ENCODE peak calls at places on chromosomes 13 and 19, in nine cellular contexts. B, Q, F, S, J, N, Y, Z and A are unnamed samples.

GRCh38 chr19:13208131-13208963 is 58.1 kb downstream of the IER2 start:
- DNase-seq in Q (peak), F (peak), Z (peak), S (no peak), B (peak), J (peak), N (no peak), Y (no peak), A (peak)

GRCh38 chr13:56670563-56670962 is 470.2 kb upstream of the PRR20A start:
- DNase-seq in Z (no peak), J (no peak), B (no peak), N (no peak), Q (no peak), Y (no peak), S (no peak), F (no peak), A (no peak)

GRCh38 chr13:113437408-113438010 is 15.8 kb downstream of the ADPRHL1 start:
- DNase-seq in Q (no peak), N (no peak), Z (no peak), B (peak), F (no peak), Y (no peak), J (no peak), S (no peak), A (no peak)

GRCh38 chr13:46555722-46556121 is 2.8 kb downstream of the LRCH1 start:
- DNase-seq in J (no peak), F (no peak), Y (no peak), N (no peak), Q (no peak), B (no peak), S (no peak), Z (no peak), A (no peak)

GRCh38 chr13:22642088-22642487 is 538.7 kb upstream of the SGCG start:
- DNase-seq in F (no peak), Y (no peak), B (no peak), Z (no peak), J (no peak), Q (no peak), N (no peak), S (no peak), A (no peak)

GRCh38 chr13:75402787-75403186 is 79.2 kb downstream of the TBC1D4 start:
- DNase-seq in B (no peak), F (no peak), S (no peak), N (no peak), Y (peak), J (no peak), Z (no peak), Q (no peak), A (peak)

GRCh38 chr19:37931941-37932655 is 25.1 kb downstream of the SIPA1L3 start:
- DNase-seq in Z (peak), J (no peak), B (peak), Y (peak), S (no peak), Q (peak), N (peak), F (peak), A (no peak)

GRCh38 chr19:38537071-38537847 is 80.5 kb downstream of the MAP4K1 start:
- DNase-seq in B (no peak), F (no peak), J (no peak), Y (no peak), N (no peak), S (no peak), Q (no peak), Z (no peak), A (no peak)

GRCh38 chr13:113458218-113459065 is 5.2 kb upstream of the ADPRHL1 start:
- DNase-seq in F (no peak), J (no peak), S (no peak), B (peak), N (no peak), Q (no peak), Y (no peak), Z (no peak), A (peak)

GRCh38 chr13:44267966-44268365 is 105.7 kb upstream of the SERP2 start:
- DNase-seq in N (no peak), B (peak), Z (no peak), S (no peak), F (no peak), Y (no peak), J (no peak), Q (no peak), A (no peak)

GRCh38 chr19:48896191-48896720 is 2.3 kb downstream of the TULP2 start:
- DNase-seq in S (no peak), N (no peak), J (peak), Y (peak), F (peak), B (no peak), Q (peak), Z (peak), A (peak)

GRCh38 chr19:13839938-13840750 is 36.8 kb upstream of the NANOS3 start:
- DNase-seq in F (peak), Z (peak), S (peak), J (peak), N (no peak), B (peak), Q (peak), Y (no peak), A (peak)

GRCh38 chr19:29530549-29531457 is 5.0 kb downstream of the VSTM2B start:
- DNase-seq in N (no peak), J (no peak), S (no peak), Q (no peak), Z (no peak), Y (no peak), F (no peak), B (no peak), A (no peak)

GRCh38 chr19:9146882-9147281 is 6.7 kb downstream of the ZNF317 start:
- DNase-seq in J (no peak), F (no peak), S (no peak), N (no peak), Y (no peak), Q (no peak), B (no peak), Z (no peak), A (no peak)

GRCh38 chr13:109400192-109400591 is 386.2 kb downstream of the IRS2 start:
- DNase-seq in B (no peak), S (no peak), Y (peak), Z (no peak), N (no peak), J (no peak), Q (no peak), F (no peak), A (no peak)

GRCh38 chr13:114071441-114071840 is 61.0 kb downstream of the RASA3 start:
- DNase-seq in Z (no peak), Y (no peak), J (peak), Q (no peak), F (no peak), B (no peak), N (no peak), S (no peak), A (no peak)

GRCh38 chr19:943551-944170 is 17.8 kb downstream of the ARID3A start:
- DNase-seq in Q (no peak), N (no peak), F (peak), B (no peak), Y (no peak), J (no peak), S (no peak), Z (no peak), A (no peak)

GRCh38 chr19:49071860-49072547 is 495 bp downstream of the KCNA7 start:
- DNase-seq in Z (peak), N (no peak), F (no peak), S (no peak), B (no peak), Y (no peak), J (no peak), Q (no peak), A (no peak)

GRCh38 chr19:511101-511841 is 4.0 kb downstream of the TPGS1 start:
- DNase-seq in Z (peak), F (no peak), B (no peak), N (peak), Y (peak), Q (peak), S (no peak), J (no peak), A (peak)

GRCh38 chr19:48609571-48610108 is 3.1 kb downstream of the SPACA4 start:
- DNase-seq in Z (no peak), S (no peak), F (no peak), Q (no peak), B (no peak), Y (no peak), J (no peak), N (no peak), A (no peak)

GRCh38 chr19:39406656-39407393 is at the start of gene ZFP36:
- DNase-seq in Z (peak), B (peak), J (peak), N (no peak), Q (peak), S (peak), Y (peak), F (peak), A (peak)

GRCh38 chr13:38783992-38784875 is 97.4 kb downstream of the FREM2 start:
- DNase-seq in F (no peak), B (no peak), J (no peak), N (no peak), Q (no peak), Y (no peak), S (no peak), Z (no peak), A (no peak)

GRCh38 chr19:13526552-13526951 is 20.3 kb upstream of the CACNA1A start:
- DNase-seq in S (no peak), Z (peak), N (no peak), J (no peak), Q (no peak), Y (no peak), B (peak), F (no peak), A (peak)

GRCh38 chr13:70960841-70961443 is 852.7 kb upstream of the KLHL1 start:
- DNase-seq in Z (peak), N (no peak), F (no peak), Y (no peak), Q (no peak), B (peak), S (no peak), J (no peak), A (no peak)

GRCh38 chr19:58097783-58098681 is at the start of gene ZSCAN18:
- DNase-seq in N (peak), B (peak), J (peak), Z (peak), Y (peak), Q (peak), S (peak), F (peak), A (no peak)

GRCh38 chr13:35781044-35781443 is 304.6 kb upstream of the MAB21L1 start:
- DNase-seq in N (no peak), F (no peak), S (no peak), J (no peak), Y (no peak), Z (no peak), Q (no peak), B (no peak), A (no peak)

GRCh38 chr19:39009001-39009400 is 23.3 kb downstream of the FBXO27 start:
- DNase-seq in N (no peak), J (no peak), Q (no peak), F (no peak), B (no peak), S (no peak), Z (no peak), Y (no peak), A (no peak)

GRCh38 chr19:50387176-50387867 is 3.2 kb downstream of the POLD1 start:
- DNase-seq in Q (no peak), J (no peak), Y (no peak), B (peak), F (no peak), Z (no peak), N (no peak), S (no peak), A (no peak)

GRCh38 chr13:22009500-22009899 is 338.6 kb downstream of the FGF9 start:
- DNase-seq in Z (no peak), B (no peak), Q (no peak), F (no peak), Y (no peak), N (no peak), S (no peak), J (no peak), A (no peak)

GRCh38 chr19:48950830-48951519 is 3.7 kb upstream of the BAX start:
- DNase-seq in F (no peak), Q (no peak), Z (no peak), N (no peak), S (no peak), B (no peak), J (no peak), Y (no peak), A (peak)

GRCh38 chr19:15300533-15301194 is 31.7 kb downstream of the BRD4 start:
- DNase-seq in Z (peak), Q (no peak), Y (no peak), N (no peak), S (no peak), B (peak), J (no peak), F (no peak), A (no peak)

GRCh38 chr13:90105276-90105675 is 1242.2 kb upstream of the MIR17HG start:
- DNase-seq in S (no peak), F (no peak), Y (no peak), Z (no peak), Q (no peak), B (peak), J (no peak), N (no peak), A (no peak)

GRCh38 chr19:49126575-49126974 is 7.2 kb downstream of the PPFIA3 start:
- DNase-seq in Q (no peak), B (no peak), J (no peak), S (no peak), Y (no peak), Z (no peak), F (no peak), N (no peak), A (no peak)

GRCh38 chr13:48641404-48641803 is 12.3 kb upstream of the CYSLTR2 start:
- DNase-seq in F (no peak), J (no peak), B (no peak), Z (no peak), Y (no peak), Q (no peak), N (no peak), S (no peak), A (no peak)

GRCh38 chr13:91709180-91709579 is 310.8 kb downstream of the GPC5 start:
- DNase-seq in Y (no peak), F (no peak), S (no peak), B (no peak), J (no peak), Q (no peak), Z (no peak), N (no peak), A (no peak)

GRCh38 chr13:23965346-23965745 is 68.0 kb upstream of the C1QTNF9B start:
- DNase-seq in J (no peak), S (no peak), F (no peak), N (no peak), Q (no peak), Z (no peak), B (no peak), Y (no peak), A (no peak)

GRCh38 chr13:101415358-101416174 is 742 bp downstream of the NALCN start:
- DNase-seq in S (no peak), Z (no peak), Q (no peak), F (no peak), J (no peak), Y (peak), B (peak), N (no peak), A (no peak)

GRCh38 chr19:23799321-23799720 is 40.6 kb upstream of the ZNF681 start:
- DNase-seq in N (no peak), S (no peak), Q (peak), J (no peak), F (no peak), Z (peak), B (no peak), Y (no peak), A (no peak)

GRCh38 chr13:74243637-74244526 is 109.7 kb upstream of the KLF12 start:
- DNase-seq in B (peak), N (no peak), Z (no peak), J (no peak), Q (no peak), F (no peak), S (no peak), Y (no peak), A (no peak)